ENCODE peak calls at places on chromosome X, in five cellular contexts. J is AG04450, A is fibroblast of pulmonary artery, F is ovary, K is GM23338. B is an unnamed sample.

GRCh38 chrX:70013483-70014222 is 36.1 kb downstream of the AWAT2 start:
- DNase-seq in J (no peak), A (peak), F (no peak), K (no peak), B (no peak)

GRCh38 chrX:108349210-108349609 is 89.0 kb downstream of the COL4A6 start:
- DNase-seq in J (no peak), A (no peak), F (no peak), K (no peak), B (no peak)

GRCh38 chrX:70664726-70665125 is 220.1 kb downstream of the DLG3 start:
- DNase-seq in J (no peak), A (peak), F (no peak), K (peak), B (no peak)

GRCh38 chrX:72314242-72314641 is 8.5 kb upstream of the CITED1 start:
- DNase-seq in J (no peak), A (no peak), F (no peak), K (no peak), B (no peak)

GRCh38 chrX:87663421-87663820 is 145.8 kb downstream of the KLHL4 start:
- DNase-seq in J (no peak), A (peak), F (no peak), K (no peak), B (no peak)

GRCh38 chrX:69073241-69073640 is 92.0 kb downstream of the PJA1 start:
- DNase-seq in J (no peak), A (no peak), F (no peak), K (no peak), B (no peak)

GRCh38 chrX:23062359-23062758 is 62.6 kb downstream of the DDX53 start:
- DNase-seq in J (no peak), A (no peak), F (no peak), K (no peak), B (no peak)

GRCh38 chrX:9707306-9708015 is 58.2 kb downstream of the GPR143 start:
- DNase-seq in J (no peak), A (no peak), F (no peak), K (peak), B (no peak)

GRCh38 chrX:84187501-84188319 is at the start of gene RPS6KA6:
- DNase-seq in J (no peak), A (peak), F (peak), K (peak), B (no peak)

GRCh38 chrX:19902110-19902509 is 14.7 kb upstream of the SH3KBP1 start:
- DNase-seq in J (no peak), A (peak), F (no peak), K (no peak), B (no peak)

GRCh38 chrX:1894656-1895055 is 279.8 kb downstream of the ASMT start:
- DNase-seq in J (no peak), A (no peak), F (no peak), K (no peak), B (no peak)

GRCh38 chrX:74382613-74383012 is 38.7 kb upstream of the SLC16A2 start:
- DNase-seq in J (peak), A (peak), F (peak), K (peak), B (peak)

GRCh38 chrX:12979630-12980015 is 4.7 kb downstream of the TMSB4X start:
- DNase-seq in J (no peak), A (no peak), F (no peak), K (no peak), B (no peak)

GRCh38 chrX:12979011-12979629 is 4.2 kb downstream of the TMSB4X start:
- DNase-seq in J (no peak), A (no peak), F (no peak), K (no peak), B (no peak)

GRCh38 chrX:12975999-12976558 is 1.2 kb downstream of the TMSB4X start:
- DNase-seq in J (no peak), A (peak), F (peak), K (peak), B (no peak)

GRCh38 chrX:12977761-12978204 is 2.9 kb downstream of the TMSB4X start:
- DNase-seq in J (no peak), A (no peak), F (no peak), K (no peak), B (no peak)

GRCh38 chrX:12978205-12979010 is 3.5 kb downstream of the TMSB4X start:
- DNase-seq in J (peak), A (peak), F (peak), K (peak), B (peak)
- TF ChIP-seq CTCF in J (no peak), A (no peak), F (no peak), K (no peak), B (no peak)

GRCh38 chrX:21658152-21658737 is at the start of gene KLHL34:
- DNase-seq in J (no peak), A (no peak), F (no peak), K (peak), B (no peak)
- H3K4me3 ChIP-seq in J (no peak), A (no peak), F (no peak), K (peak), B (peak)

DNA sequence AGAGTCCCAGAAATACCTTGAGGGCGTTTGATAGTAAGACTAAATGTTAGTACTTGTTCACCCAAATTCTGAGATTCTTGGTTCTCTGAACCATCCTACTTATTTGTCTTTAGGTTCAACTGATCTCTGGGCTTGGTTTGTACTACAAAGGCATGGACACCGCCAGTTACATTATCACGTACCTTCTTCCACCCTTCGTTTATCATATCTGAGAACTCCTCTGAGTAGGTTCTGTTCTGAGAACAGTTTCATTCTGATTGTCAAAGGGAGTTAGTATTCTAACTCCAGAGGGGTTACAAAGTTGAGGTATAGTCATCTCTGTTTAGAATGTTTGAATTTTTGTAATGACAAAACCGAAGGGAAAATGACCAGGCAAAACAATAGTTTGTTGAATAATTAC is 19.3 kb downstream of the ZFX start:
- DNase-seq in J (no peak), A (no peak), F (no peak), K (no peak), B (no peak)
- TF ChIP-seq CTCF in J (no peak), A (no peak), F (no peak), K (no peak), B (no peak)

GRCh38 chrX:48695524-48695875 is 1.0 kb upstream of the SUV39H1 start:
- DNase-seq in J (no peak), A (no peak), F (no peak), K (no peak), B (no peak)
- H3K4me3 ChIP-seq in J (peak), A (no peak), F (peak), K (peak), B (peak)

GRCh38 chrX:63765692-63766091 is 19.3 kb downstream of the ARHGEF9 start:
- DNase-seq in J (no peak), A (no peak), F (no peak), K (no peak), B (no peak)

GRCh38 chrX:63764946-63765345 is 20.1 kb downstream of the ARHGEF9 start:
- DNase-seq in J (no peak), A (peak), F (no peak), K (no peak), B (no peak)

GRCh38 chrX:63755892-63756291 is 29.1 kb downstream of the ARHGEF9 start:
- DNase-seq in J (no peak), A (no peak), F (no peak), K (no peak), B (no peak)

GRCh38 chrX:63761639-63762038 is 23.4 kb downstream of the ARHGEF9 start:
- DNase-seq in J (no peak), A (peak), F (no peak), K (no peak), B (no peak)
- TF ChIP-seq CTCF in J (no peak), A (peak), F (no peak), K (peak), B (no peak)

GRCh38 chrX:112536544-112536943 is 143.2 kb downstream of the LHFPL1 start:
- DNase-seq in J (no peak), A (no peak), F (no peak), K (peak), B (no peak)
- H3K4me3 ChIP-seq in J (no peak), A (no peak), F (no peak), K (no peak), B (no peak)

GRCh38 chrX:128020701-128021100 is 31.5 kb downstream of the ACTRT1 start:
- DNase-seq in J (no peak), A (peak), F (no peak), K (no peak), B (peak)
- TF ChIP-seq CTCF in J (no peak), A (no peak), F (no peak), K (no peak), B (no peak)